ENCODE peak calls at places on chromosomes 1 and 21, in five cellular contexts. I is uterus, W is psoas muscle, U is pancreas, E is H9. O is an unnamed sample. For H3K4me1, the result is how much of the 10 kb centered on the place peaks cover.

GRCh38 chr1:23169727-23170335 is 1.2 kb upstream of the LUZP1 start:
- DNase-seq in I (peak), W (peak), U (no peak), E (peak), O (peak)

GRCh38 chr1:155166006-155166372 is 7.1 kb downstream of the KRTCAP2 start:
- DNase-seq in I (no peak), W (no peak), U (no peak), E (peak), O (peak)

GRCh38 chr1:33420870-33421775 is 9.8 kb downstream of the PHC2 start:
- DNase-seq in I (no peak), W (no peak), U (no peak), E (no peak), O (no peak)

GRCh38 chr1:25676488-25676887 is 59.9 kb downstream of the MAN1C1 start:
- DNase-seq in I (no peak), W (no peak), U (no peak), E (no peak), O (peak)

GRCh38 chr1:70767377-70767776 is 280.2 kb downstream of the PTGER3 start:
- DNase-seq in I (no peak), W (no peak), U (no peak), E (no peak), O (no peak)

GRCh38 chr1:168083456-168084325 is 53.0 kb downstream of the GPR161 start:
- DNase-seq in I (no peak), W (no peak), U (no peak), E (no peak), O (no peak)

GRCh38 chr1:22628698-22629444 is 7.6 kb upstream of the C1QA start:
- DNase-seq in I (no peak), W (no peak), U (no peak), E (no peak), O (no peak)

GRCh38 chr21:26920055-26920454 is 46.8 kb downstream of the ADAMTS5 start:
- DNase-seq in I (no peak), W (no peak), U (no peak), E (no peak), O (no peak)

GRCh38 chr1:36511804-36512798 is 29.4 kb upstream of the CSF3R start:
- DNase-seq in I (no peak), W (no peak), U (no peak), E (no peak), O (no peak)

DNA sequence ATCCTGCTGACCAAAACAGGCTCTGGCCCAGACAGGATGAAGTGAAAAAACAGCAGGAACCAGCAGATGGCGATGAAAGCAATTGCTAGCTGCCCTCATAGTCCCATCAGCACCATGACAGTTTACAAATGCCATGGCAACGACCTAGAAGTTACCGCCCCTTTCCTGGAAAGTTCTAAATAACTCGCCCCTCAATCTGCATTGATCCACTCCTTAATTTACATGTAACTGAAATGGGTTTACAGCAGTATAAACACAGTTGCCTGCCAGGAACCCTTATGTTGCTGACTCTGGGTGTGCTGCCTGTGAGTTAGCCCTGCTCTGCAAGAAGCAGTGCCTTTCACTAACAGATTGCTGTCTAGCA is 65.5 kb upstream of the CR1L start:
- DNase-seq in I (no peak), W (no peak), U (peak), E (peak), O (no peak)
- H3K4me1 ChIP-seq in I (under half), W (under half), U (under half), E (under half), O (under half)

GRCh38 chr1:173861731-173862145 is 6.1 kb downstream of the GAS5 start:
- DNase-seq in I (no peak), W (no peak), U (no peak), E (peak), O (no peak)

GRCh38 chr1:173863224-173864151 is 4.3 kb downstream of the GAS5 start:
- DNase-seq in I (no peak), W (no peak), U (no peak), E (no peak), O (no peak)

GRCh38 chr1:173864179-173864867 is 3.5 kb downstream of the GAS5 start:
- DNase-seq in I (no peak), W (no peak), U (no peak), E (no peak), O (no peak)

GRCh38 chr1:173860065-173860464 is 7.7 kb downstream of the GAS5 start:
- DNase-seq in I (no peak), W (no peak), U (no peak), E (no peak), O (no peak)

DNA sequence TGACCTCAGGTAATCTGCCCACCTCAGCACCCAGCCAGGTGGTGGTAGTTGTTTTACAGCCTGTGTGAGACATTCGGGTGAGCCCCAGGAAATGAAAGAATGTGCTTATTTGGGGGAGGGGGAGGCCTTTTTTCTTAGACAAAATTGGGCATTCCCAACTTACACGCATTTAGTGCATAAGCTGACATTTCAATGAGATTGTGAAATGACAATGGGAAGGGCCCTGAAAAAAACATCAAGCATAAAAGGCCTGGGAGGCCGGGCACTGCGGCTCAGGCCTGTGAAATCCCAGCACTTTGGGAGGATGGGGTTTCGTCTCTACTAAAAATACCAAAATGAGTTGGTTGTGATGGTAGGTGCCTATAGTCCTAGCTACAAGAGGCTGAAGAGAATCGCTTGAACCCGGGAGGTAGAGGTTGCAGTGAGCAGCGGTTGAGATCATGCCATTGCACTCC is 5.0 kb downstream of the GAS5 start:
- DNase-seq in I (no peak), W (no peak), U (no peak), E (peak), O (no peak)
- H3K27ac ChIP-seq in I (no peak), W (no peak), U (no peak), E (peak), O (no peak)

GRCh38 chr1:153190373-153190772 is 12.9 kb upstream of the LELP1 start:
- DNase-seq in I (no peak), W (no peak), U (no peak), E (no peak), O (no peak)
- TF ChIP-seq CTCF in I (no peak), W (no peak), U (no peak), E (peak), O (no peak)

GRCh38 chr21:34973685-34974084 is 75.4 kb downstream of the RUNX1 start:
- DNase-seq in I (no peak), W (no peak), U (no peak), E (no peak), O (no peak)
- H3K4me1 ChIP-seq in I (under half), W (under half), U (under half), E (under half), O (under half)

GRCh38 chr1:245225267-245225666 is 70.5 kb downstream of the KIF26B start:
- DNase-seq in I (no peak), W (no peak), U (no peak), E (peak), O (peak)
- H3K27ac ChIP-seq in I (no peak), W (no peak), U (no peak), E (no peak), O (no peak)

GRCh38 chr1:151846062-151846568 is 6.5 kb upstream of the C2CD4D start:
- DNase-seq in I (no peak), W (no peak), U (no peak), E (peak), O (no peak)
- TF ChIP-seq CTCF in I (no peak), W (no peak), U (no peak), E (peak), O (no peak)

DNA sequence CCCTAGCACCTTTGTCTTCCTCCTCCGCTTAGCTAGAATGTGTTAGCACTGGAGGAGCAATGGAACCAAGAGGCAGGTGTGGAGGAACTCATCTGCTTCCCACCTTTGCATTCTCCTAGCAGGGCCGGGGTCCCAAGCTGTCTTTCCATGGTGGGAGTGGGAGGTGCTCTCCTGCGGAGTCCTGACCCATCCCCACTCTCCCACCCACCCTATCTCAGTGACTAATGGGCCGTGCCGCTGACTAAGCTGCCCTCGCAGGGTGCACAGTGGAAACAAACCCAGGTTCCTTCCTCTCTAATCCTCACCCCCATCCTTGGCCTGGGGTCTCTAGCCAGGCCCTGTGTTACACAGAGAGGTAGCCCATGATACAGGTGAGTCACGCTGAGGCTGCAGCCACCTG is 177.5 kb downstream of the HIVEP3 start:
- DNase-seq in I (no peak), W (no peak), U (no peak), E (no peak), O (peak)
- H3K4me1 ChIP-seq in I (under half), W (under half), U (under half), E (under half), O (under half)

DNA sequence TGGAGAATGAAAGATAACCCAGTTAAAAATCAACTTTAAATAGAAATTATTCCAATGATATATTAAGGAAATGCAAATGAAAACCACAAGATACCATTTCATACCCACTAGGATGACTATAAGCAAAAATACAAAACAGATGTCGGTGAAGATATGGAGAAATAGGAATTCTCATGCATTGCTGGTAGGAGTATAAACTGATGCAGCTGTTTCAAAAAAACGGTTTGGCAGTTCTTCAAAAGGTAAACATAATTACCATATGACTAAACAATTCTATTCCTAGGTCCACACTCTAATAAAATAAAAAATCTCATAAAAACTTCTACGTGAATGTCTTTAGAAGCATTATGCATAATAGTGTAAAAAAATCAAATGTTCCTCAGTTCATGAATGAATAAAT is 763.3 kb upstream of the BRINP3 start:
- DNase-seq in I (no peak), W (no peak), U (no peak), E (no peak), O (no peak)
- H3K27ac ChIP-seq in I (no peak), W (no peak), U (no peak), E (no peak), O (no peak)